ENCODE peak calls at places on chromosomes 2 and 18, in ten cellular contexts. One of them, this sample, is unnamed.

GRCh38 chr2:67108231-67108630 is 288.9 kb upstream of the ETAA1 start:
- DNase-seq in IMR-90: no peak
- DNase-seq in pancreas: peak
- DNase-seq in mesendoderm: no peak
- DNase-seq in heart left ventricle: no peak
- DNase-seq in brain microvascular endothelial cell: no peak
- DNase-seq in K562: no peak
- DNase-seq in CD4-positive, alpha-beta T cell: no peak
- DNase-seq in sigmoid colon: no peak
- DNase-seq in ascending aorta: no peak
- DNase-seq in this sample: no peak

GRCh38 chr2:238203104-238203972 is at the start of gene ILKAP:
- DNase-seq in IMR-90: peak
- DNase-seq in pancreas: peak
- DNase-seq in mesendoderm: peak
- DNase-seq in heart left ventricle: peak
- DNase-seq in brain microvascular endothelial cell: peak
- DNase-seq in K562: peak
- DNase-seq in CD4-positive, alpha-beta T cell: peak
- DNase-seq in sigmoid colon: peak
- DNase-seq in ascending aorta: peak
- DNase-seq in this sample: peak

GRCh38 chr2:239674981-239675855 is 274.4 kb upstream of the HDAC4 start:
- DNase-seq in IMR-90: no peak
- DNase-seq in pancreas: no peak
- DNase-seq in mesendoderm: no peak
- DNase-seq in heart left ventricle: no peak
- DNase-seq in brain microvascular endothelial cell: no peak
- DNase-seq in K562: no peak
- DNase-seq in CD4-positive, alpha-beta T cell: no peak
- DNase-seq in sigmoid colon: no peak
- DNase-seq in ascending aorta: no peak
- DNase-seq in this sample: no peak

GRCh38 chr18:57561728-57562423 is 24.6 kb downstream of the FECH start:
- DNase-seq in IMR-90: peak
- DNase-seq in pancreas: no peak
- DNase-seq in mesendoderm: peak
- DNase-seq in heart left ventricle: no peak
- DNase-seq in brain microvascular endothelial cell: peak
- DNase-seq in K562: peak
- DNase-seq in CD4-positive, alpha-beta T cell: peak
- DNase-seq in sigmoid colon: no peak
- DNase-seq in ascending aorta: no peak
- DNase-seq in this sample: peak

GRCh38 chr2:12177052-12177994 is 430.9 kb downstream of the LPIN1 start:
- DNase-seq in IMR-90: peak
- DNase-seq in pancreas: peak
- DNase-seq in mesendoderm: peak
- DNase-seq in heart left ventricle: peak
- DNase-seq in brain microvascular endothelial cell: peak
- DNase-seq in K562: peak
- DNase-seq in CD4-positive, alpha-beta T cell: no peak
- DNase-seq in sigmoid colon: peak
- DNase-seq in ascending aorta: peak
- DNase-seq in this sample: no peak

GRCh38 chr18:68925268-68925667 is 127.4 kb downstream of the CCDC102B start:
- DNase-seq in IMR-90: no peak
- DNase-seq in pancreas: no peak
- DNase-seq in mesendoderm: peak
- DNase-seq in heart left ventricle: no peak
- DNase-seq in brain microvascular endothelial cell: no peak
- DNase-seq in K562: no peak
- DNase-seq in CD4-positive, alpha-beta T cell: no peak
- DNase-seq in sigmoid colon: no peak
- DNase-seq in ascending aorta: no peak
- DNase-seq in this sample: no peak

GRCh38 chr2:160632576-160632975 is 139.0 kb upstream of the RBMS1 start:
- DNase-seq in IMR-90: no peak
- DNase-seq in pancreas: no peak
- DNase-seq in mesendoderm: peak
- DNase-seq in heart left ventricle: no peak
- DNase-seq in brain microvascular endothelial cell: no peak
- DNase-seq in K562: no peak
- DNase-seq in CD4-positive, alpha-beta T cell: no peak
- DNase-seq in sigmoid colon: no peak
- DNase-seq in ascending aorta: no peak
- DNase-seq in this sample: no peak

GRCh38 chr2:241680827-241681599 is 5.6 kb downstream of the DTYMK start:
- DNase-seq in IMR-90: peak
- DNase-seq in pancreas: no peak
- DNase-seq in mesendoderm: no peak
- DNase-seq in heart left ventricle: peak
- DNase-seq in brain microvascular endothelial cell: peak
- DNase-seq in K562: no peak
- DNase-seq in CD4-positive, alpha-beta T cell: no peak
- DNase-seq in sigmoid colon: peak
- DNase-seq in ascending aorta: no peak
- DNase-seq in this sample: no peak

GRCh38 chr18:9417081-9417841 is 58.1 kb upstream of the RALBP1 start:
- DNase-seq in IMR-90: peak
- DNase-seq in pancreas: peak
- DNase-seq in mesendoderm: no peak
- DNase-seq in heart left ventricle: peak
- DNase-seq in brain microvascular endothelial cell: peak
- DNase-seq in K562: no peak
- DNase-seq in CD4-positive, alpha-beta T cell: no peak
- DNase-seq in sigmoid colon: peak
- DNase-seq in ascending aorta: no peak
- DNase-seq in this sample: no peak

GRCh38 chr18:11065061-11065460 is 84.3 kb downstream of the PIEZO2 start:
- DNase-seq in IMR-90: no peak
- DNase-seq in pancreas: no peak
- DNase-seq in mesendoderm: no peak
- DNase-seq in heart left ventricle: no peak
- DNase-seq in brain microvascular endothelial cell: no peak
- DNase-seq in K562: no peak
- DNase-seq in CD4-positive, alpha-beta T cell: no peak
- DNase-seq in sigmoid colon: no peak
- DNase-seq in ascending aorta: no peak
- DNase-seq in this sample: no peak

GRCh38 chr2:29981402-29981801 is 60.0 kb upstream of the ALK start:
- DNase-seq in IMR-90: no peak
- DNase-seq in pancreas: no peak
- DNase-seq in mesendoderm: no peak
- DNase-seq in heart left ventricle: no peak
- DNase-seq in brain microvascular endothelial cell: no peak
- DNase-seq in K562: no peak
- DNase-seq in CD4-positive, alpha-beta T cell: no peak
- DNase-seq in sigmoid colon: no peak
- DNase-seq in ascending aorta: no peak
- DNase-seq in this sample: no peak

GRCh38 chr18:24050916-24051255 is 36.3 kb downstream of the TTC39C start:
- DNase-seq in IMR-90: no peak
- DNase-seq in pancreas: no peak
- DNase-seq in mesendoderm: no peak
- DNase-seq in heart left ventricle: no peak
- DNase-seq in brain microvascular endothelial cell: no peak
- DNase-seq in K562: no peak
- DNase-seq in CD4-positive, alpha-beta T cell: no peak
- DNase-seq in sigmoid colon: no peak
- DNase-seq in ascending aorta: no peak
- DNase-seq in this sample: no peak

DNA sequence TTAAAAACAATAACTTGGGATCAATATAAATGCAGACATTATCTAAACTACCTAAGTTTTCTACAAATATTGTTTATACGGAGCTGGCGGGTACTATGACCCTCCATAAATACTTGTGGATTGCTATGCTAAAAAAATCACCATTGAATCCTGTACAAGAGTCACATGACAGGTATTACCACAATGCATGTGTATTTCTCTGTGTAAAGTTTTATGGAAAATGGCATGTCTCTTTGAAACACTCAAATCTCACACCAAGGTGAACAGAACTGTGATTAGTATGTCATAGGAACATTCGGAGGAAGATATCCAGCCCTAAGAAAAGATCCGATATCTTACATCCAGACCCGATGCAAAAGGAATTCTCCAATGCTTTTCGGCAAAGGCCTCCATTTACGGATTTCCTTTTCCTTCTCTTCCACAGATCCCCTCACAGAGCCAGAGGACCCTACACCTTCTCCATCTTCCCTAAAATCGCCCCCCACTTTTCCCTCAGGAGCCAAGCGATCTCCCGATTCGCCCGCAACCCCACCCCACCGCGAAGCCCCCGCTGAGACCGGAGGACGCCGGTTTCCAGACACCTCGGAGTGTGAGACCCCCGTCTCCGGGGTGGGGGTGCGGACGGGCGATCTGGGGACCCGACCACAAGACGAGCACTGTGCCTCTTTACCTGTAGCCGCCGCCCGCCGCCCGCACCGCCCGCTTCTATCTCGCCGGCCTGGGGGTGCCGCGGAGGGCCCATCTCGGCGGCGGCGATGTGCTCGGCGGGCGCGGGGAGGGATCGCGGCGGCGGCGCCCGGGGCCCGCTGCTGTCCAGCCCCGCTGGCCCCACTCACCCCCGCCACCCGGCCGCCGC is 1.2 kb downstream of the SAP130 start:
- DNase-seq in IMR-90: peak
- DNase-seq in pancreas: no peak
- DNase-seq in mesendoderm: peak
- DNase-seq in heart left ventricle: no peak
- DNase-seq in brain microvascular endothelial cell: no peak
- DNase-seq in K562: peak
- DNase-seq in CD4-positive, alpha-beta T cell: no peak
- DNase-seq in sigmoid colon: no peak
- DNase-seq in ascending aorta: no peak
- DNase-seq in this sample: no peak
- H3K27ac ChIP-seq in IMR-90: peak
- H3K27ac ChIP-seq in pancreas: no peak
- H3K27ac ChIP-seq in mesendoderm: peak
- H3K27ac ChIP-seq in heart left ventricle: peak
- H3K27ac ChIP-seq in brain microvascular endothelial cell: peak
- H3K27ac ChIP-seq in K562: peak
- H3K27ac ChIP-seq in CD4-positive, alpha-beta T cell: no peak
- H3K27ac ChIP-seq in sigmoid colon: peak
- H3K27ac ChIP-seq in ascending aorta: peak
- H3K27ac ChIP-seq in this sample: no peak

GRCh38 chr2:177165731-177166711 is 46.6 kb upstream of the HNRNPA3 start:
- DNase-seq in IMR-90: peak
- DNase-seq in pancreas: no peak
- DNase-seq in mesendoderm: peak
- DNase-seq in heart left ventricle: no peak
- DNase-seq in brain microvascular endothelial cell: peak
- DNase-seq in K562: peak
- DNase-seq in CD4-positive, alpha-beta T cell: no peak
- DNase-seq in sigmoid colon: no peak
- DNase-seq in ascending aorta: no peak
- DNase-seq in this sample: no peak

GRCh38 chr2:177164584-177165052 is 48.0 kb upstream of the HNRNPA3 start:
- DNase-seq in IMR-90: peak
- DNase-seq in pancreas: peak
- DNase-seq in mesendoderm: peak
- DNase-seq in heart left ventricle: peak
- DNase-seq in brain microvascular endothelial cell: peak
- DNase-seq in K562: peak
- DNase-seq in CD4-positive, alpha-beta T cell: peak
- DNase-seq in sigmoid colon: peak
- DNase-seq in ascending aorta: peak
- DNase-seq in this sample: no peak

GRCh38 chr2:177165103-177165583 is 47.5 kb upstream of the HNRNPA3 start:
- DNase-seq in IMR-90: peak
- DNase-seq in pancreas: peak
- DNase-seq in mesendoderm: peak
- DNase-seq in heart left ventricle: no peak
- DNase-seq in brain microvascular endothelial cell: peak
- DNase-seq in K562: peak
- DNase-seq in CD4-positive, alpha-beta T cell: no peak
- DNase-seq in sigmoid colon: peak
- DNase-seq in ascending aorta: no peak
- DNase-seq in this sample: no peak

GRCh38 chr2:177161741-177162440 is 50.7 kb upstream of the HNRNPA3 start:
- DNase-seq in IMR-90: peak
- DNase-seq in pancreas: peak
- DNase-seq in mesendoderm: no peak
- DNase-seq in heart left ventricle: no peak
- DNase-seq in brain microvascular endothelial cell: peak
- DNase-seq in K562: peak
- DNase-seq in CD4-positive, alpha-beta T cell: no peak
- DNase-seq in sigmoid colon: no peak
- DNase-seq in ascending aorta: no peak
- DNase-seq in this sample: no peak

GRCh38 chr2:177164131-177164530 is 48.5 kb upstream of the HNRNPA3 start:
- DNase-seq in IMR-90: no peak
- DNase-seq in pancreas: no peak
- DNase-seq in mesendoderm: no peak
- DNase-seq in heart left ventricle: no peak
- DNase-seq in brain microvascular endothelial cell: no peak
- DNase-seq in K562: no peak
- DNase-seq in CD4-positive, alpha-beta T cell: no peak
- DNase-seq in sigmoid colon: no peak
- DNase-seq in ascending aorta: no peak
- DNase-seq in this sample: no peak
- H3K27ac ChIP-seq in IMR-90: peak
- H3K27ac ChIP-seq in pancreas: no peak
- H3K27ac ChIP-seq in mesendoderm: no peak
- H3K27ac ChIP-seq in heart left ventricle: no peak
- H3K27ac ChIP-seq in brain microvascular endothelial cell: no peak
- H3K27ac ChIP-seq in K562: no peak
- H3K27ac ChIP-seq in CD4-positive, alpha-beta T cell: no peak
- H3K27ac ChIP-seq in sigmoid colon: peak
- H3K27ac ChIP-seq in ascending aorta: peak
- H3K27ac ChIP-seq in this sample: no peak

DNA sequence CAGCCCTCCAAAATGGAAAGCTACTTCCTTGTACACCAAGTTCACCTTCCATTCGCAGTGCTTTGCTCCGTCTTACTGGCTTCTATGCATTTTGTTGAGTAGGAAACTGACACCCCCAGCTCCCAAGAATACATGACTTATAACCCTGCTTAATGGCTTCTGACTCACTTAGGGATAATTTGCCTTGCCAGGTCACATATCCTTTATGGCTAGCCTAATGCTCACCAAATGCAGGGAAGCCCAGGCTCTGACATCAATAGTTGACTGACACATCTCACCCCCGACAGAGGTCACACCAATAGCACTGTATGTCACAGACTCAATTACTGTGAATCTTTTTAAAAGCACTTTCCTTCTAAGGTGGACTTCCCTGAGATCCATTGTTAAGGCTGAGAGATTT is 147.2 kb downstream of the DTNA start:
- DNase-seq in IMR-90: no peak
- DNase-seq in pancreas: no peak
- DNase-seq in mesendoderm: no peak
- DNase-seq in heart left ventricle: no peak
- DNase-seq in brain microvascular endothelial cell: no peak
- DNase-seq in K562: no peak
- DNase-seq in CD4-positive, alpha-beta T cell: no peak
- DNase-seq in sigmoid colon: no peak
- DNase-seq in ascending aorta: no peak
- DNase-seq in this sample: no peak
- H3K27ac ChIP-seq in IMR-90: no peak
- H3K27ac ChIP-seq in pancreas: no peak
- H3K27ac ChIP-seq in mesendoderm: no peak
- H3K27ac ChIP-seq in heart left ventricle: no peak
- H3K27ac ChIP-seq in brain microvascular endothelial cell: no peak
- H3K27ac ChIP-seq in K562: no peak
- H3K27ac ChIP-seq in CD4-positive, alpha-beta T cell: no peak
- H3K27ac ChIP-seq in sigmoid colon: no peak
- H3K27ac ChIP-seq in ascending aorta: no peak
- H3K27ac ChIP-seq in this sample: no peak

GRCh38 chr2:85430780-85431601 is 12.5 kb downstream of the SH2D6 start:
- DNase-seq in IMR-90: no peak
- DNase-seq in pancreas: no peak
- DNase-seq in mesendoderm: peak
- DNase-seq in heart left ventricle: no peak
- DNase-seq in brain microvascular endothelial cell: no peak
- DNase-seq in K562: no peak
- DNase-seq in CD4-positive, alpha-beta T cell: no peak
- DNase-seq in sigmoid colon: no peak
- DNase-seq in ascending aorta: no peak
- DNase-seq in this sample: peak
- H3K27ac ChIP-seq in IMR-90: no peak
- H3K27ac ChIP-seq in pancreas: no peak
- H3K27ac ChIP-seq in mesendoderm: peak
- H3K27ac ChIP-seq in heart left ventricle: no peak
- H3K27ac ChIP-seq in brain microvascular endothelial cell: no peak
- H3K27ac ChIP-seq in K562: no peak
- H3K27ac ChIP-seq in CD4-positive, alpha-beta T cell: no peak
- H3K27ac ChIP-seq in sigmoid colon: no peak
- H3K27ac ChIP-seq in ascending aorta: no peak
- H3K27ac ChIP-seq in this sample: no peak